ENCODE peak calls at places on chromosomes 1 and 21, in seven cellular contexts. L, S, N, K, B, U and Y are unnamed samples.

GRCh38 chr1:44903261-44903660 is 60.2 kb upstream of the PTCH2 start:
- DNase-seq in U (peak), B (no peak), L (no peak), S (no peak), N (no peak), K (peak), Y (no peak)

GRCh38 chr1:117240547-117240946 is 29.8 kb upstream of the VTCN1 start:
- DNase-seq in K (no peak), B (no peak), L (no peak), S (no peak), U (no peak), N (no peak), Y (no peak)

GRCh38 chr1:108878678-108879077 is 1.9 kb downstream of the GPSM2 start:
- DNase-seq in N (no peak), K (no peak), L (no peak), B (no peak), U (no peak), S (no peak), Y (no peak)

GRCh38 chr1:39842726-39843305 is 40.5 kb downstream of the TRIT1 start:
- DNase-seq in U (no peak), K (no peak), S (no peak), L (no peak), N (no peak), B (no peak), Y (no peak)

GRCh38 chr1:155083865-155084721 is 5.5 kb downstream of the EFNA3 start:
- DNase-seq in K (peak), L (no peak), N (peak), U (no peak), B (no peak), S (no peak), Y (no peak)

GRCh38 chr1:55720243-55720642 is 505.1 kb upstream of the USP24 start:
- DNase-seq in U (no peak), K (peak), L (no peak), S (peak), N (no peak), B (no peak), Y (no peak)

GRCh38 chr1:154198756-154199562 is 7.1 kb upstream of the TPM3 start:
- DNase-seq in S (no peak), U (peak), K (no peak), N (peak), L (peak), B (no peak), Y (peak)

GRCh38 chr1:33302325-33302724 is 18.6 kb downstream of the A3GALT2 start:
- DNase-seq in B (no peak), N (no peak), K (peak), L (no peak), U (no peak), S (peak), Y (no peak)

GRCh38 chr1:198435044-198435443 is 105.4 kb downstream of the ATP6V1G3 start:
- DNase-seq in U (no peak), L (no peak), B (no peak), N (no peak), K (no peak), S (no peak), Y (no peak)

GRCh38 chr21:35189077-35189863 is 140.2 kb upstream of the RUNX1 start:
- DNase-seq in N (no peak), U (no peak), B (no peak), L (peak), K (peak), S (no peak), Y (peak)

GRCh38 chr1:54973205-54973921 is 7.1 kb upstream of the TMEM61 start:
- DNase-seq in B (no peak), U (peak), K (no peak), N (no peak), L (peak), S (no peak), Y (peak)

GRCh38 chr1:87478231-87478630 is 149.6 kb downstream of the LMO4 start:
- DNase-seq in L (no peak), N (no peak), S (no peak), U (peak), B (no peak), K (peak), Y (no peak)

GRCh38 chr1:116175621-116176020 is 64.4 kb downstream of the MAB21L3 start:
- DNase-seq in K (no peak), S (no peak), U (no peak), L (no peak), N (no peak), B (no peak), Y (no peak)

GRCh38 chr1:228205526-228206436 is 2.1 kb upstream of the OBSCN start:
- DNase-seq in K (no peak), B (no peak), L (no peak), U (no peak), S (no peak), N (no peak), Y (no peak)

GRCh38 chr1:209095627-209096595 is 487.6 kb upstream of the CAMK1G start:
- DNase-seq in N (no peak), K (no peak), B (no peak), U (no peak), S (no peak), L (no peak), Y (no peak)

GRCh38 chr21:37566790-37567725 is 200.5 kb downstream of the DYRK1A start:
- DNase-seq in K (no peak), N (no peak), S (no peak), B (no peak), U (no peak), L (no peak), Y (no peak)

GRCh38 chr21:40717008-40717407 is 129.9 kb downstream of the DSCAM start:
- DNase-seq in N (no peak), S (no peak), B (no peak), K (no peak), U (no peak), L (no peak), Y (no peak)

GRCh38 chr1:40389234-40389815 is 15.8 kb downstream of the SMAP2 start:
- DNase-seq in U (no peak), N (peak), S (no peak), L (no peak), K (no peak), B (no peak), Y (no peak)

GRCh38 chr1:24961961-24962861 is 32.1 kb upstream of the RUNX3 start:
- DNase-seq in B (no peak), K (no peak), S (no peak), N (no peak), U (no peak), L (no peak), Y (no peak)

GRCh38 chr1:43232071-43232470 is 37.7 kb upstream of the TMEM125 start:
- DNase-seq in B (no peak), U (no peak), N (no peak), S (no peak), K (no peak), L (no peak), Y (no peak)

GRCh38 chr1:221693087-221693486 is 48.8 kb downstream of the DUSP10 start:
- DNase-seq in S (no peak), K (no peak), B (no peak), U (no peak), N (no peak), L (no peak), Y (no peak)

GRCh38 chr1:178644308-178645120 is 80.5 kb upstream of the RALGPS2 start:
- DNase-seq in K (no peak), L (no peak), U (peak), B (no peak), S (no peak), N (peak), Y (no peak)

GRCh38 chr21:32371913-32372314 is 20.9 kb downstream of the URB1 start:
- DNase-seq in U (no peak), S (no peak), B (no peak), N (no peak), K (peak), L (no peak), Y (no peak)

GRCh38 chr1:188062456-188062855 is 1233.7 kb downstream of the PLA2G4A start:
- DNase-seq in N (no peak), L (no peak), B (no peak), S (no peak), U (no peak), K (no peak), Y (no peak)

GRCh38 chr1:172144445-172145060 is 275.9 kb upstream of the C1orf105 start:
- DNase-seq in K (peak), S (peak), U (peak), L (no peak), B (no peak), N (no peak), Y (no peak)

GRCh38 chr1:80534606-80535360 is 1266.0 kb upstream of the ADGRL2 start:
- DNase-seq in K (no peak), B (no peak), L (no peak), S (no peak), U (no peak), N (no peak), Y (no peak)

GRCh38 chr1:145720556-145720877 is 1.2 kb downstream of the CD160 start:
- DNase-seq in S (no peak), K (no peak), L (no peak), U (no peak), B (no peak), N (no peak), Y (no peak)

GRCh38 chr1:231236131-231236571 is 4.9 kb upstream of the GNPAT start:
- DNase-seq in N (no peak), L (no peak), K (no peak), B (no peak), S (no peak), U (no peak), Y (no peak)

GRCh38 chr21:34511154-34511553 is 856 bp downstream of the KCNE1 start:
- DNase-seq in U (no peak), B (no peak), N (no peak), S (no peak), K (no peak), L (no peak), Y (no peak)

GRCh38 chr1:224734261-224734935 is 118.3 kb downstream of the CNIH3 start:
- DNase-seq in K (no peak), U (no peak), B (no peak), L (no peak), S (no peak), N (no peak), Y (no peak)

GRCh38 chr1:48697066-48697707 is 79.5 kb downstream of the BEND5 start:
- DNase-seq in L (peak), B (peak), K (peak), U (peak), N (peak), S (peak), Y (peak)

GRCh38 chr1:17776426-17776825 is 21.3 kb downstream of the ACTL8 start:
- DNase-seq in N (no peak), K (no peak), L (no peak), B (no peak), S (no peak), U (no peak), Y (no peak)

GRCh38 chr1:149936076-149936991 is at the start of gene MTMR11:
- DNase-seq in K (peak), U (no peak), S (no peak), L (no peak), N (no peak), B (no peak), Y (no peak)

GRCh38 chr1:110594466-110595076 is 11.6 kb downstream of the KCNA2 start:
- DNase-seq in S (no peak), K (no peak), U (no peak), B (no peak), N (no peak), L (no peak), Y (no peak)

GRCh38 chr21:45998276-45998701 is 16.7 kb downstream of the COL6A1 start:
- DNase-seq in U (no peak), L (no peak), N (no peak), B (peak), K (no peak), S (no peak), Y (no peak)

GRCh38 chr1:232039303-232039702 is 412.7 kb downstream of the DISC1 start:
- DNase-seq in N (no peak), K (no peak), L (no peak), S (no peak), U (no peak), B (no peak), Y (no peak)

GRCh38 chr1:8408151-8408839 is 90.4 kb downstream of the SLC45A1 start:
- DNase-seq in B (no peak), K (peak), S (no peak), L (no peak), U (peak), N (no peak), Y (no peak)

GRCh38 chr1:218164930-218165686 is 120.0 kb upstream of the RRP15 start:
- DNase-seq in B (no peak), K (no peak), S (peak), L (peak), U (peak), N (peak), Y (peak)
- TF ChIP-seq CTCF in B (no peak), K (no peak), S (no peak), L (no peak), U (no peak), N (no peak), Y (no peak)

DNA sequence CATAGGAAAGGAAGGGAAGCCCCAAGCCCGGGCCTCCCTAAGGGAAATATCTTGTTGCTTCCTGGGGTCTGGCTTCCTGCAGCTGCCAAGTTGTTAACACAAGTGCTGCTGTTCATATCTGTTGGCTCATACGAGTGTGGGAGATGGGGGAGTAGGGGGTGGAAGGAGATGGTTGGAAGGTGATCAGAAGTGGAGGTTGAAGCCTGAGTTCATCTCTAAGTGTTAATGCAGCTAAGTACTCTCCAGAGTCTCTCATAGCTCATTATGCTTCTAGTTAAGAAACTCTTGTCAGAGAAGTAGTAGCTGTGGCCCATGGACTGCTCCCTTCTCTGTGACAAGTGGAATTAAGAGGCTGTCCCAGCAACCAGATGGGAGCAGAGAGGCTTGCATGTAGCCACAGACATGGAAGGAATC is 319.2 kb upstream of the SPAG17 start:
- DNase-seq in U (no peak), N (no peak), B (no peak), L (no peak), K (no peak), S (no peak), Y (no peak)
- TF ChIP-seq CTCF in U (no peak), N (no peak), B (no peak), L (no peak), K (no peak), S (no peak), Y (no peak)

GRCh38 chr1:204600968-204601367 is 84.6 kb downstream of the LRRN2 start:
- DNase-seq in L (no peak), K (no peak), S (no peak), B (no peak), N (no peak), U (no peak), Y (no peak)

GRCh38 chr1:204599098-204599497 is 82.9 kb downstream of the MDM4 start:
- DNase-seq in S (no peak), N (no peak), B (no peak), U (no peak), L (no peak), K (no peak), Y (no peak)

GRCh38 chr1:204599596-204599995 is 83.4 kb downstream of the MDM4 start:
- DNase-seq in B (no peak), L (no peak), U (no peak), N (no peak), S (no peak), K (no peak), Y (no peak)

GRCh38 chr1:204598319-204598969 is 82.2 kb downstream of the MDM4 start:
- DNase-seq in N (no peak), L (no peak), K (no peak), U (no peak), B (no peak), S (no peak), Y (no peak)

GRCh38 chr1:204600203-204600602 is 84.0 kb downstream of the MDM4 start:
- DNase-seq in S (no peak), N (no peak), K (no peak), U (no peak), B (no peak), L (no peak), Y (no peak)
- TF ChIP-seq CTCF in S (no peak), N (no peak), K (no peak), U (no peak), B (no peak), L (no peak), Y (no peak)

GRCh38 chr1:112674986-112675727 is 698 bp downstream of the MOV10 start:
- DNase-seq in B (no peak), S (peak), N (no peak), U (peak), K (peak), L (peak), Y (peak)
- TF ChIP-seq CTCF in B (no peak), S (peak), N (no peak), U (no peak), K (no peak), L (no peak), Y (peak)

DNA sequence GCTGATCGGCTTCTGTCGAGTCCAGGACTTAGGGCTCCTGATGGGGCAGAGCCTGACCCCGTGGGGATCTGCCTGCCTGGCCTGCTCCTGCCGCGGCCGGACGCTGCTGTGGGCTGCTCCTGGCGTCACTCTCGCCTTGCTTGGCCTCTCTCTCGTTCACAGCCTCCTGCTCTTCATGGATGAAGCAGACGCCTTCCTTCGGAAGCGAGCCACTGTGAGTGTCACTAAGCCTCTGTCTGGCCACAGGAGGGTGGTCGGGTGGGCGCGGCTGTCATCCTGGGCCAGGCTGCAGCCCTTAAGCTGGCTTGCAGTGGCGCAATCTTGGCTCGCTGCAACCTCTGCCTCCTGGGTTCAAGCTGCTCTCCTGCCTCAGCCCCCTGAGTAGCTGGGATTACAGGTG is 16.1 kb downstream of the ATAD3B start:
- DNase-seq in K (no peak), U (no peak), B (no peak), N (no peak), L (no peak), S (no peak), Y (no peak)
- TF ChIP-seq CTCF in K (no peak), U (no peak), B (no peak), N (no peak), L (no peak), S (no peak), Y (no peak)

DNA sequence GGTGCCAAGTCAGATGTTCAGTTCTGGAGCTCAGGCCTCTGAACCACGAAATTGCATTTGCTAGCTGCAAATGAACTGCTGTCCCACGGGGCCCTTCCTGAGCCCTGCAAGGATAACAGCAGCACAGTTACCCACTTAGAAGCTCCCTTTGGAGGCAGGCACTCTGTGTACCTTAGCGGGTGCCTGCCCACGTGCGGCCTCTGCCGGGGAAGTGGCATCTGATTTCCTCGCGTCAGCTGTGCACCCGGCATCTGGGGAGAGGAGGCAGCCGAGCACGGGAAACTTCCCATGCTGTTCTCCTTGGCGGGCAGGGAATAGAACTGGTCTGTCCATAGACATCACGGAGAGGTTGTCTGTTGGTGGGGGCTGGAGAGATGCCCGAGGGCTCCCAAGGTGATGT is 148.0 kb upstream of the C1orf174 start:
- DNase-seq in L (no peak), N (no peak), U (no peak), B (no peak), K (no peak), S (no peak), Y (no peak)
- TF ChIP-seq CTCF in L (no peak), N (no peak), U (no peak), B (no peak), K (no peak), S (no peak), Y (no peak)

GRCh38 chr1:201126832-201127754 is at the start of gene ASCL5:
- DNase-seq in U (no peak), N (no peak), B (no peak), S (peak), K (no peak), L (no peak), Y (no peak)
- TF ChIP-seq CTCF in U (no peak), N (no peak), B (no peak), S (no peak), K (no peak), L (no peak), Y (no peak)

DNA sequence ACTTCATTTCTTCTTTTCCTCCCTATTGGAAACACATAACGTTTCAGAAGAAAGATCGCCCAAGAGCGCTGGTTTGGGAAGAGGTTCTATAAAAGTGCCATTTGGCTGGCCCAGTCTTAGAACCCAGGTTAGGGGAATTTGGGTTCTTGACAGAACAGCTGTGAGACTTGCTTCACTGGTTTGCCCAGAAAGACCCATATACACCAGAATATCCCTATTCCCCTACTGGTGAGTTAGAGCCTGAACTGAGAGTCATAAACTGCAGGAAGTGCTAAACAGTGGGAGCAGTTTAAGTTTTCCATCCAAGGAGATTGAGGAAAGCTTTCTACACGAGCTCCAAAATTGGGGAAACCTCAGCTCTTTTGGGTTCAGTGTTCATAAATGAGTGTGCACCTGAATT is 275.2 kb downstream of the VAV3 start:
- DNase-seq in N (no peak), B (no peak), K (no peak), U (no peak), S (no peak), L (no peak), Y (no peak)
- TF ChIP-seq CTCF in N (no peak), B (no peak), K (no peak), U (no peak), S (no peak), L (no peak), Y (no peak)

DNA sequence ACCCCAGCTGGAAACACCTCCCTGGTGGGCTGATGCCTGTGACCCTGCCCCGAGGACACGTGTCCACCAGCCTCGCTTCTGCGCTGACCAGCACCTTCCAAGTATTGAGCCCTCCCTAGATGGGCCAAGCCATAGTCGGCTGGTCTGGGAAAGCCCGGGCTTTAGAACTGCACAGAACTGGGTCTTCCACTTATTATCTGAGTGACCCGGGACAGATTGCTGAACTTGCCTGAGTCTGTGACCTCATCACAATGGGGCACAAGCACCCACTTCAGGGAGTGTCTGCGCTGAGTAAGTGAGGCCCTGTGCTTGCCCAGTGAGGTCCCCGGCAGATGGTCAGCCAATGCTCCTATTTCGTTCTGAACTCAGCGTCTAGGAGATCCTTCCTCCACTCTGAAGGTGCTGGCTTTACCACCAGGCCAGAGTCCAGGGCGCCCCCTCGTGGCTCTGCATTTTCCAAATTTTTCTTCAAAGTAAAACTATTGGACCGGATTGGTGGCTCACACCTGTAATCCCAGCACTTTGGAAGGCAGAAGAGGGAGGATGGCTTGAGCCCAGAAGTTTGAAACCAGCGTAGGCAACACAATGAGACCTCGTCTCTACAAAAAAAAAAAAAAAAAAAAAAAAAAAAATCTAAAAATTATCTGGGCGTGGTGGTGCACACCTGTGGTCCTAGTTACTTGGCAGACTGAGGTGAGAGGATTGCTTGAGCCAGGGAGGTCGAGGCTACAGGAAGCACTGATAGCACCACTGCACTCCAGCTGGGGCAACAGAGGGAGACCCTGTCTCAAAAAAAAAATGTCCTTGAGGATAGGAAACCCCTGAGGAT is 61.8 kb downstream of the FCRL5 start:
- DNase-seq in U (peak), S (peak), B (peak), N (peak), L (peak), K (peak), Y (peak)
- TF ChIP-seq CTCF in U (peak), S (peak), B (peak), N (peak), L (peak), K (peak), Y (peak)